ENCODE peak calls at places on chromosomes 3 and 15, in nine cellular contexts. One of them, this sample, is unnamed.

GRCh38 chr15:74318376-74319137 is 48.9 kb downstream of the CYP11A1 start:
- DNase-seq in Caco-2: no peak
- DNase-seq in foreskin fibroblast: no peak
- DNase-seq in AG09309: no peak
- DNase-seq in cardiac fibroblast: peak
- DNase-seq in CD8-positive, alpha-beta T cell: no peak
- DNase-seq in neural progenitor cell: no peak
- DNase-seq in body of pancreas: peak
- DNase-seq in HepG2: no peak
- DNase-seq in this sample: no peak

GRCh38 chr3:189317911-189318310 is 146.1 kb downstream of the TPRG1 start:
- DNase-seq in CD8-positive, alpha-beta T cell: no peak
- DNase-seq in Caco-2: no peak
- DNase-seq in cardiac fibroblast: no peak
- DNase-seq in neural progenitor cell: no peak
- DNase-seq in foreskin fibroblast: no peak
- DNase-seq in HepG2: no peak
- DNase-seq in AG09309: no peak
- DNase-seq in body of pancreas: no peak
- DNase-seq in this sample: no peak

GRCh38 chr15:82043130-82043673 is 2.6 kb downstream of the MEX3B start:
- DNase-seq in foreskin fibroblast: no peak
- DNase-seq in body of pancreas: no peak
- DNase-seq in HepG2: no peak
- DNase-seq in Caco-2: no peak
- DNase-seq in cardiac fibroblast: no peak
- DNase-seq in AG09309: no peak
- DNase-seq in CD8-positive, alpha-beta T cell: no peak
- DNase-seq in neural progenitor cell: peak
- DNase-seq in this sample: no peak

GRCh38 chr3:43709022-43709421 is 18.3 kb downstream of the ABHD5 start:
- DNase-seq in cardiac fibroblast: peak
- DNase-seq in AG09309: peak
- DNase-seq in CD8-positive, alpha-beta T cell: no peak
- DNase-seq in HepG2: peak
- DNase-seq in body of pancreas: no peak
- DNase-seq in foreskin fibroblast: peak
- DNase-seq in Caco-2: no peak
- DNase-seq in neural progenitor cell: no peak
- DNase-seq in this sample: no peak

GRCh38 chr15:39629376-39629775 is 48.5 kb downstream of the THBS1 start:
- DNase-seq in foreskin fibroblast: no peak
- DNase-seq in AG09309: no peak
- DNase-seq in CD8-positive, alpha-beta T cell: peak
- DNase-seq in cardiac fibroblast: peak
- DNase-seq in Caco-2: no peak
- DNase-seq in neural progenitor cell: no peak
- DNase-seq in body of pancreas: no peak
- DNase-seq in HepG2: no peak
- DNase-seq in this sample: no peak

GRCh38 chr3:115996420-115997108 is 373.3 kb downstream of the GAP43 start:
- DNase-seq in AG09309: no peak
- DNase-seq in HepG2: no peak
- DNase-seq in neural progenitor cell: no peak
- DNase-seq in Caco-2: no peak
- DNase-seq in foreskin fibroblast: no peak
- DNase-seq in body of pancreas: no peak
- DNase-seq in CD8-positive, alpha-beta T cell: no peak
- DNase-seq in cardiac fibroblast: peak
- DNase-seq in this sample: no peak

GRCh38 chr3:8324727-8325126 is 176.9 kb upstream of the LMCD1 start:
- DNase-seq in cardiac fibroblast: peak
- DNase-seq in HepG2: peak
- DNase-seq in body of pancreas: peak
- DNase-seq in foreskin fibroblast: peak
- DNase-seq in AG09309: peak
- DNase-seq in neural progenitor cell: peak
- DNase-seq in Caco-2: peak
- DNase-seq in CD8-positive, alpha-beta T cell: peak
- DNase-seq in this sample: no peak

GRCh38 chr15:78663703-78664102 is 22.7 kb upstream of the CHRNB4 start:
- DNase-seq in Caco-2: no peak
- DNase-seq in neural progenitor cell: no peak
- DNase-seq in foreskin fibroblast: no peak
- DNase-seq in cardiac fibroblast: no peak
- DNase-seq in AG09309: no peak
- DNase-seq in body of pancreas: no peak
- DNase-seq in HepG2: no peak
- DNase-seq in CD8-positive, alpha-beta T cell: no peak
- DNase-seq in this sample: no peak

GRCh38 chr3:188052229-188052965 is 101.6 kb upstream of the LPP start:
- DNase-seq in HepG2: peak
- DNase-seq in foreskin fibroblast: no peak
- DNase-seq in AG09309: no peak
- DNase-seq in cardiac fibroblast: peak
- DNase-seq in CD8-positive, alpha-beta T cell: no peak
- DNase-seq in body of pancreas: peak
- DNase-seq in Caco-2: peak
- DNase-seq in neural progenitor cell: peak
- DNase-seq in this sample: no peak

GRCh38 chr3:125191730-125192129 is 20.8 kb downstream of the SLC12A8 start:
- DNase-seq in neural progenitor cell: no peak
- DNase-seq in HepG2: no peak
- DNase-seq in foreskin fibroblast: no peak
- DNase-seq in body of pancreas: no peak
- DNase-seq in CD8-positive, alpha-beta T cell: no peak
- DNase-seq in cardiac fibroblast: no peak
- DNase-seq in AG09309: no peak
- DNase-seq in Caco-2: no peak
- DNase-seq in this sample: no peak

DNA sequence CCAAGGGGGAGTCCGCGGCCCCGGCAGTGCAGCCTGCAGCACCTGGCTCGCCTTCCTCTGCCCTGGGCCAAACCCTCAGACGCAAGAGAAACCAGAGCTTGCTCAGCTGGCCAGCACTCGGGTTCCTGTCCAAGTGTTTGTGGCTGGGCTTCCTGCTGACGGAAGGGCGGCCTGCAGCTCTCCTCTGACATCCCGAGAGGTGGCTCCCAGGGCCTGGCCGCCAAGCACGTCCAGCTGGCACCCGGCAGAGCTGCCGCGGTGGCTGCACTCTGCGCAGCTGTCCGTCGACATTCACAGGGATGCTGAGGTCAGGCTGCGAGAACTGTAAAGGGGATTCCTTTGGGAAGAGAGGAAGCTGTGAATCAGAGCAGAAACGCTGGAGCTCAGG is 85.6 kb downstream of the CPN2 start:
- DNase-seq in body of pancreas: peak
- DNase-seq in cardiac fibroblast: peak
- DNase-seq in foreskin fibroblast: peak
- DNase-seq in Caco-2: peak
- DNase-seq in neural progenitor cell: peak
- DNase-seq in HepG2: no peak
- DNase-seq in AG09309: peak
- DNase-seq in CD8-positive, alpha-beta T cell: no peak
- DNase-seq in this sample: peak
- H3K4me3 ChIP-seq in body of pancreas: no peak
- H3K4me3 ChIP-seq in cardiac fibroblast: no peak
- H3K4me3 ChIP-seq in foreskin fibroblast: no peak
- H3K4me3 ChIP-seq in Caco-2: no peak
- H3K4me3 ChIP-seq in neural progenitor cell: no peak
- H3K4me3 ChIP-seq in HepG2: no peak
- H3K4me3 ChIP-seq in AG09309: peak
- H3K4me3 ChIP-seq in CD8-positive, alpha-beta T cell: no peak
- H3K4me3 ChIP-seq in this sample: no peak

DNA sequence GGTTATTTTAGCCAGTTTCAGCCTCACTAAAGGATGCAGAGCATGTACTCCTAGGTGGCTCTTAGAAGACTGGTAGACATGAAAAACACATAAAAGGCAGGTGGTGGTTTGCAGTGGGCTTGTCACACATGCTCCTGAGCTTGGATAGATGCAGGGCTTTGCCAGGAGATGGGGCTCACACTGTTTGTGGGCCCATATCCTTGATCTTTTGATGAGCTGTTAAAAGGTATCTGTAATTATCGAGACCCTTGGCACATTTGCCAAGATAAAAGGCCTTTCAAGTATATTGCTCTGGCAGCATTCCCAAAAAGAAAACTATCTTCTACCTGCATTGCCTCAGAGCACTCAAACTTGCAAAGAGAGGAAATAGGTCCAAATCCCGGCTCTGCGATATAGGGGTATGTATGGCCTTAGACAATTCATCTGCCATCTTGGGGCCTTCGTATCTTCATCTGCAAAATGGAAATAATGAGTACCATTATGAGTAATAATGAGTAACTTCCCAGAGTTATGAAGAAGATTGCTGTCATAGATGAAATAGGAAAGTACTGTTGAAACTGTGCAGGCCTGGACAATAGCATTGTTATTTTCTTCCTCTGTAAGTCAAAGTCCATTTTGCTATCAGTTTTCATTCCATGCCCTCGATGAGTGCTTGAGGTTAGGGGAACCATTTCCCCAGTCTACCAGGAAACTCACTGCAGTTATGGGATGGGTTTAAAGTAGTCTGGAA is 172.7 kb downstream of the SYNPR start:
- DNase-seq in cardiac fibroblast: no peak
- DNase-seq in neural progenitor cell: no peak
- DNase-seq in AG09309: no peak
- DNase-seq in foreskin fibroblast: no peak
- DNase-seq in Caco-2: no peak
- DNase-seq in body of pancreas: no peak
- DNase-seq in HepG2: no peak
- DNase-seq in CD8-positive, alpha-beta T cell: no peak
- DNase-seq in this sample: no peak
- TF ChIP-seq CTCF in cardiac fibroblast: no peak
- TF ChIP-seq CTCF in neural progenitor cell: no peak
- TF ChIP-seq CTCF in AG09309: no peak
- TF ChIP-seq CTCF in foreskin fibroblast: no peak
- TF ChIP-seq CTCF in Caco-2: no peak
- TF ChIP-seq CTCF in body of pancreas: no peak
- TF ChIP-seq CTCF in HepG2: no peak
- TF ChIP-seq CTCF in CD8-positive, alpha-beta T cell: no peak
- TF ChIP-seq CTCF in this sample: no peak

DNA sequence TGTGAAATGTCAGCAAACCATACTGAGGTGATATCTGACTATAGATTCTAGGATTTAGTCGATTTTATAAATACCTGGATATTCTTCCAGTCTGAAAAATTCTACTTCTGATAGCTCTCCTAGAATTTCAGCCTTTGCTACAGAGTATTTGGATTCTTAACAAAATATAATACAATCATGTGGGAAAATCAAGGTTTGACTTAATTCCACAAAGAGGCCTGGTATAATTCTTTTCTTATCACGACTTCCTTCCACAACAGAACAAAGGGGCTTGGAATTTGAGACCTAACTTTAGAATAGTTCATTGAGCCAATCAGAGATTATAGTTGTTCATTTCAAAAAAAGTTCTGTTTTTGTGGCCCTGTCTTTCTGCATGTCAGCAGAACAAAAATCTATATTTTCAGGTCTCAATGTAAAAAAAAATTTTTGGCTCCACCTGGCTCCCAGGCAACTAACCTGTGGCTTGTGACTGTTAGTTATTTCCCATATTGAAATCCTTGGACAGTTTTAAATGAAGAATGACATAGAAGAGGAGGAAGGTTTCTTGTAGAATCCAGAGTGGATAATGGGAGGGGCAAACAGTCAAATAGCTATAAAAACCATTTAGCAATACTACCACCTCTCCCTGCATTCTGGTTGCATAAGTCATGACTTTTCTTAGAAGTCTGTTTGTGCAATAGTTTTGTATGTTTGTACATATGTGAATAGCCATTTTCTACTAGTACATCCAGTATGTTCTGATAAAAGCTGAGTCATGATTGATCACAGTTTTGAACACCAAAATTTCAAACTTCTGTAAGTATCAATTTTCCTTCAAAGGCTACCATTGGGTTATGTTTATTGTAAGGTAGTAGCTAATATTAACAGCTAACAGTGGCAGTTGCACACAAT is 4.0 kb downstream of the TM4SF1 start:
- DNase-seq in CD8-positive, alpha-beta T cell: no peak
- DNase-seq in foreskin fibroblast: peak
- DNase-seq in cardiac fibroblast: peak
- DNase-seq in AG09309: peak
- DNase-seq in HepG2: peak
- DNase-seq in neural progenitor cell: no peak
- DNase-seq in Caco-2: no peak
- DNase-seq in body of pancreas: no peak
- DNase-seq in this sample: no peak
- H3K4me3 ChIP-seq in CD8-positive, alpha-beta T cell: no peak
- H3K4me3 ChIP-seq in foreskin fibroblast: no peak
- H3K4me3 ChIP-seq in cardiac fibroblast: no peak
- H3K4me3 ChIP-seq in AG09309: no peak
- H3K4me3 ChIP-seq in HepG2: peak
- H3K4me3 ChIP-seq in neural progenitor cell: no peak
- H3K4me3 ChIP-seq in Caco-2: no peak
- H3K4me3 ChIP-seq in body of pancreas: no peak
- H3K4me3 ChIP-seq in this sample: no peak

GRCh38 chr3:16604887-16605602 is at the start of gene DAZL:
- DNase-seq in cardiac fibroblast: no peak
- DNase-seq in HepG2: no peak
- DNase-seq in foreskin fibroblast: no peak
- DNase-seq in Caco-2: no peak
- DNase-seq in neural progenitor cell: no peak
- DNase-seq in CD8-positive, alpha-beta T cell: no peak
- DNase-seq in AG09309: no peak
- DNase-seq in body of pancreas: no peak
- DNase-seq in this sample: no peak

GRCh38 chr3:16606398-16606797 is 1.2 kb upstream of the DAZL start:
- DNase-seq in foreskin fibroblast: no peak
- DNase-seq in neural progenitor cell: no peak
- DNase-seq in Caco-2: no peak
- DNase-seq in cardiac fibroblast: no peak
- DNase-seq in AG09309: no peak
- DNase-seq in CD8-positive, alpha-beta T cell: no peak
- DNase-seq in HepG2: no peak
- DNase-seq in body of pancreas: no peak
- DNase-seq in this sample: no peak

GRCh38 chr3:16601539-16602005 is 3.7 kb downstream of the DAZL start:
- DNase-seq in body of pancreas: no peak
- DNase-seq in HepG2: no peak
- DNase-seq in cardiac fibroblast: no peak
- DNase-seq in foreskin fibroblast: no peak
- DNase-seq in CD8-positive, alpha-beta T cell: no peak
- DNase-seq in AG09309: no peak
- DNase-seq in neural progenitor cell: no peak
- DNase-seq in Caco-2: no peak
- DNase-seq in this sample: no peak

GRCh38 chr3:16605966-16606365 is 743 bp upstream of the DAZL start:
- DNase-seq in CD8-positive, alpha-beta T cell: no peak
- DNase-seq in AG09309: no peak
- DNase-seq in cardiac fibroblast: no peak
- DNase-seq in neural progenitor cell: no peak
- DNase-seq in HepG2: no peak
- DNase-seq in body of pancreas: no peak
- DNase-seq in Caco-2: no peak
- DNase-seq in foreskin fibroblast: no peak
- DNase-seq in this sample: no peak

DNA sequence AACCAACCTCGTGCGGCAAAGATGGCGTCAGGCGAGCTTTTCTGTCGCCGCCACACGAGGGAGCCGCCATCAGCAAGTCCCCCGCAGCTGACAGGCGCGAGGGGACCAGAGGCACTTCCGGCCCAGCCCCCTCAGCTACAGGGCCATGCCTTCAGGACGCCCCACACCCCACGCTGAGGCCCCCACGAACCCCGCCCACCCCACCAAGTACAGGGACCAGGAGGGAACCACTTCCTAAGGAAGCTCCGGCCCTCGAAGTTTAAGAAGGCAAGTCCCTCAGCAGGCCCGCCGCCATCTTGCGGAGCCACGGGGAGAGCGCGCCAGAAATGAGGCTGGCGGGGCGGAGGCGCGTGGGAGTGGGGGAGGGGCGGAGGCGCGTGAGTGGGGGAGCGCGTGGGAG is 790 bp downstream of the DAZL start:
- DNase-seq in Caco-2: no peak
- DNase-seq in neural progenitor cell: no peak
- DNase-seq in CD8-positive, alpha-beta T cell: no peak
- DNase-seq in foreskin fibroblast: no peak
- DNase-seq in AG09309: no peak
- DNase-seq in body of pancreas: no peak
- DNase-seq in cardiac fibroblast: no peak
- DNase-seq in HepG2: no peak
- DNase-seq in this sample: no peak
- TF ChIP-seq CTCF in Caco-2: no peak
- TF ChIP-seq CTCF in neural progenitor cell: no peak
- TF ChIP-seq CTCF in CD8-positive, alpha-beta T cell: no peak
- TF ChIP-seq CTCF in foreskin fibroblast: no peak
- TF ChIP-seq CTCF in AG09309: no peak
- TF ChIP-seq CTCF in body of pancreas: no peak
- TF ChIP-seq CTCF in cardiac fibroblast: no peak
- TF ChIP-seq CTCF in HepG2: no peak
- TF ChIP-seq CTCF in this sample: no peak

This sample was measured in HFF-Myc.